ENCODE peak calls at places on chromosome 17, in six cellular contexts. One of them, this sample, is unnamed. For H3K27me3, the result is how much of the 10 kb centered on the place peaks cover.

GRCh38 chr17:61214753-61215152 is 184.9 kb upstream of the TBX2 start:
- DNase-seq in psoas muscle: no peak
- DNase-seq in WERI-Rb-1: no peak
- DNase-seq in Peyer's patch: no peak
- DNase-seq in heart right ventricle: no peak
- DNase-seq in iPS DF 6.9: no peak
- DNase-seq in this sample: no peak

GRCh38 chr17:36934144-36934758 is 3.0 kb upstream of the LHX1 start:
- DNase-seq in WERI-Rb-1: no peak
- DNase-seq in heart right ventricle: no peak
- DNase-seq in Peyer's patch: no peak
- DNase-seq in iPS DF 6.9: no peak
- DNase-seq in psoas muscle: no peak
- DNase-seq in this sample: no peak

GRCh38 chr17:44990994-44991393 is 22.9 kb upstream of the C1QL1 start:
- DNase-seq in psoas muscle: no peak
- DNase-seq in WERI-Rb-1: peak
- DNase-seq in Peyer's patch: no peak
- DNase-seq in iPS DF 6.9: no peak
- DNase-seq in heart right ventricle: no peak
- DNase-seq in this sample: no peak

GRCh38 chr17:80747469-80747868 is 202.8 kb downstream of the RPTOR start:
- DNase-seq in Peyer's patch: no peak
- DNase-seq in WERI-Rb-1: no peak
- DNase-seq in psoas muscle: no peak
- DNase-seq in iPS DF 6.9: no peak
- DNase-seq in heart right ventricle: no peak
- DNase-seq in this sample: no peak

GRCh38 chr17:43579570-43580140 is 33.5 kb upstream of the ETV4 start:
- DNase-seq in iPS DF 6.9: no peak
- DNase-seq in heart right ventricle: no peak
- DNase-seq in Peyer's patch: no peak
- DNase-seq in psoas muscle: no peak
- DNase-seq in WERI-Rb-1: no peak
- DNase-seq in this sample: peak

GRCh38 chr17:29027521-29027920 is 15.4 kb upstream of the PIPOX start:
- DNase-seq in iPS DF 6.9: no peak
- DNase-seq in Peyer's patch: no peak
- DNase-seq in psoas muscle: no peak
- DNase-seq in heart right ventricle: no peak
- DNase-seq in WERI-Rb-1: no peak
- DNase-seq in this sample: no peak

GRCh38 chr17:915416-916201 is 64.0 kb downstream of the NXN start:
- DNase-seq in psoas muscle: peak
- DNase-seq in Peyer's patch: no peak
- DNase-seq in heart right ventricle: peak
- DNase-seq in WERI-Rb-1: no peak
- DNase-seq in iPS DF 6.9: no peak
- DNase-seq in this sample: no peak

GRCh38 chr17:50234581-50234980 is 33.1 kb upstream of the COL1A1 start:
- DNase-seq in WERI-Rb-1: no peak
- DNase-seq in Peyer's patch: no peak
- DNase-seq in heart right ventricle: no peak
- DNase-seq in iPS DF 6.9: no peak
- DNase-seq in psoas muscle: no peak
- DNase-seq in this sample: no peak

GRCh38 chr17:43714338-43715149 is 44.0 kb downstream of the SOST start:
- DNase-seq in iPS DF 6.9: no peak
- DNase-seq in psoas muscle: no peak
- DNase-seq in heart right ventricle: no peak
- DNase-seq in WERI-Rb-1: no peak
- DNase-seq in Peyer's patch: no peak
- DNase-seq in this sample: peak

GRCh38 chr17:27985736-27986394 is 56.6 kb upstream of the NLK start:
- DNase-seq in WERI-Rb-1: peak
- DNase-seq in heart right ventricle: no peak
- DNase-seq in Peyer's patch: no peak
- DNase-seq in psoas muscle: no peak
- DNase-seq in iPS DF 6.9: no peak
- DNase-seq in this sample: no peak

GRCh38 chr17:28291780-28292330 is 27.1 kb upstream of the TMEM97 start:
- DNase-seq in heart right ventricle: no peak
- DNase-seq in psoas muscle: no peak
- DNase-seq in WERI-Rb-1: no peak
- DNase-seq in iPS DF 6.9: no peak
- DNase-seq in Peyer's patch: no peak
- DNase-seq in this sample: no peak

GRCh38 chr17:4127555-4127954 is 15.3 kb downstream of the ZZEF1 start:
- DNase-seq in Peyer's patch: peak
- DNase-seq in heart right ventricle: no peak
- DNase-seq in psoas muscle: no peak
- DNase-seq in iPS DF 6.9: no peak
- DNase-seq in WERI-Rb-1: no peak
- DNase-seq in this sample: no peak

GRCh38 chr17:2459917-2460271 is 51.8 kb downstream of the METTL16 start:
- DNase-seq in iPS DF 6.9: no peak
- DNase-seq in psoas muscle: no peak
- DNase-seq in heart right ventricle: no peak
- DNase-seq in WERI-Rb-1: no peak
- DNase-seq in Peyer's patch: no peak
- DNase-seq in this sample: no peak

GRCh38 chr17:55609737-55610201 is 98.5 kb upstream of the SMIM36 start:
- DNase-seq in psoas muscle: no peak
- DNase-seq in heart right ventricle: no peak
- DNase-seq in iPS DF 6.9: no peak
- DNase-seq in Peyer's patch: peak
- DNase-seq in WERI-Rb-1: no peak
- DNase-seq in this sample: no peak

GRCh38 chr17:81222906-81223757 is at the start of gene CEP131:
- DNase-seq in heart right ventricle: peak
- DNase-seq in iPS DF 6.9: peak
- DNase-seq in Peyer's patch: peak
- DNase-seq in WERI-Rb-1: peak
- DNase-seq in psoas muscle: peak
- DNase-seq in this sample: peak

GRCh38 chr17:79987187-79987889 is 48.3 kb downstream of the TBC1D16 start:
- DNase-seq in iPS DF 6.9: no peak
- DNase-seq in psoas muscle: no peak
- DNase-seq in WERI-Rb-1: no peak
- DNase-seq in Peyer's patch: no peak
- DNase-seq in heart right ventricle: no peak
- DNase-seq in this sample: no peak

GRCh38 chr17:8959312-8959918 is 6.1 kb downstream of the PIK3R5 start:
- DNase-seq in iPS DF 6.9: no peak
- DNase-seq in WERI-Rb-1: no peak
- DNase-seq in heart right ventricle: no peak
- DNase-seq in Peyer's patch: no peak
- DNase-seq in psoas muscle: no peak
- DNase-seq in this sample: no peak

GRCh38 chr17:48617515-48618365 is 2.6 kb upstream of the HOXB8 start:
- DNase-seq in psoas muscle: no peak
- DNase-seq in Peyer's patch: no peak
- DNase-seq in WERI-Rb-1: no peak
- DNase-seq in iPS DF 6.9: no peak
- DNase-seq in heart right ventricle: no peak
- DNase-seq in this sample: no peak
- H3K27me3 ChIP-seq in psoas muscle: half or more
- H3K27me3 ChIP-seq in Peyer's patch: under half
- H3K27me3 ChIP-seq in WERI-Rb-1: half or more
- H3K27me3 ChIP-seq in iPS DF 6.9: half or more
- H3K27me3 ChIP-seq in heart right ventricle: half or more
- H3K27me3 ChIP-seq in this sample: half or more

GRCh38 chr17:67059372-67059771 is 15.0 kb downstream of the CACNG1 start:
- DNase-seq in WERI-Rb-1: no peak
- DNase-seq in psoas muscle: no peak
- DNase-seq in heart right ventricle: no peak
- DNase-seq in Peyer's patch: no peak
- DNase-seq in iPS DF 6.9: no peak
- DNase-seq in this sample: no peak
- H3K4me3 ChIP-seq in WERI-Rb-1: no peak
- H3K4me3 ChIP-seq in psoas muscle: no peak
- H3K4me3 ChIP-seq in heart right ventricle: no peak
- H3K4me3 ChIP-seq in Peyer's patch: no peak
- H3K4me3 ChIP-seq in iPS DF 6.9: no peak
- H3K4me3 ChIP-seq in this sample: no peak

DNA sequence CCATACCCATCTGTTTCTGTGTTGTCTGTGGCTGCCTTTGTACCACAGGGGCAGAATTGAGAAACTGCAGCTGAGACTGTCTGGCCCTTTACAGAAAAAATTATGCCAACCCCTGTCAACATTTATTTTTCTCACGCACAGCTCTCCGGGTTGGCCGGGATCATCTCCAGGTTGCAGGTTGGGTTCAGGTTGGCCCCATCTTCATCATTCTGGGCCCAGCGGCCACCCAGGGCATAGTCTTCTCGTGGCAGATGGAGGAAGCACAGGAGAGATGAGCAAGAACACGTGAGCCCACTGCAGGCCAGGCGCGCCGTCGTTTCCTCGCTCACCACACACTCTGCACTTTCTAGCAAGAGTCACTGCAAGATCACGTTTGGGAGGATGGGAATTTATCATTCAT is 66.1 kb upstream of the SEC14L1 start:
- DNase-seq in psoas muscle: no peak
- DNase-seq in Peyer's patch: no peak
- DNase-seq in heart right ventricle: no peak
- DNase-seq in iPS DF 6.9: no peak
- DNase-seq in WERI-Rb-1: no peak
- DNase-seq in this sample: no peak
- H3K27me3 ChIP-seq in psoas muscle: under half
- H3K27me3 ChIP-seq in Peyer's patch: under half
- H3K27me3 ChIP-seq in heart right ventricle: under half
- H3K27me3 ChIP-seq in iPS DF 6.9: under half
- H3K27me3 ChIP-seq in WERI-Rb-1: under half
- H3K27me3 ChIP-seq in this sample: under half

GRCh38 chr17:38875477-38876080 is 5.7 kb downstream of the LASP1 start:
- DNase-seq in WERI-Rb-1: no peak
- DNase-seq in iPS DF 6.9: no peak
- DNase-seq in Peyer's patch: no peak
- DNase-seq in psoas muscle: no peak
- DNase-seq in heart right ventricle: no peak
- DNase-seq in this sample: no peak

GRCh38 chr17:38883592-38884526 is 14.0 kb downstream of the LASP1 start:
- DNase-seq in heart right ventricle: peak
- DNase-seq in WERI-Rb-1: no peak
- DNase-seq in iPS DF 6.9: no peak
- DNase-seq in Peyer's patch: no peak
- DNase-seq in psoas muscle: no peak
- DNase-seq in this sample: no peak

GRCh38 chr17:38877130-38877851 is 7.4 kb downstream of the LASP1 start:
- DNase-seq in psoas muscle: no peak
- DNase-seq in heart right ventricle: no peak
- DNase-seq in WERI-Rb-1: no peak
- DNase-seq in Peyer's patch: peak
- DNase-seq in iPS DF 6.9: no peak
- DNase-seq in this sample: no peak

GRCh38 chr17:38881600-38882191 is 11.8 kb downstream of the LASP1 start:
- DNase-seq in psoas muscle: peak
- DNase-seq in Peyer's patch: peak
- DNase-seq in heart right ventricle: peak
- DNase-seq in WERI-Rb-1: no peak
- DNase-seq in iPS DF 6.9: no peak
- DNase-seq in this sample: no peak

GRCh38 chr17:38879878-38880727 is 10.2 kb downstream of the LASP1 start:
- DNase-seq in heart right ventricle: peak
- DNase-seq in psoas muscle: peak
- DNase-seq in Peyer's patch: no peak
- DNase-seq in WERI-Rb-1: no peak
- DNase-seq in iPS DF 6.9: peak
- DNase-seq in this sample: no peak
- H3K4me3 ChIP-seq in heart right ventricle: peak
- H3K4me3 ChIP-seq in psoas muscle: no peak
- H3K4me3 ChIP-seq in Peyer's patch: peak
- H3K4me3 ChIP-seq in WERI-Rb-1: no peak
- H3K4me3 ChIP-seq in iPS DF 6.9: no peak
- H3K4me3 ChIP-seq in this sample: no peak